ENCODE peak calls at places on chromosomes 6 and 20, in four cellular contexts. O, H, S and R are unnamed samples.

GRCh38 chr20:10447028-10447427 is 11.9 kb downstream of the SLX4IP start:
- DNase-seq in O (no peak), H (peak), S (no peak), R (no peak)

GRCh38 chr20:53723621-53724020 is 130.0 kb upstream of the ZNF217 start:
- DNase-seq in O (no peak), H (no peak), S (no peak), R (no peak)

GRCh38 chr20:9112541-9113515 is 43.9 kb downstream of the PLCB4 start:
- DNase-seq in O (no peak), H (peak), S (no peak), R (peak)

GRCh38 chr20:2230671-2231488 is 64.9 kb upstream of the TGM3 start:
- DNase-seq in O (no peak), H (no peak), S (no peak), R (no peak)

GRCh38 chr6:2038096-2038495 is 207.3 kb downstream of the GMDS start:
- DNase-seq in O (no peak), H (no peak), S (no peak), R (no peak)

GRCh38 chr6:12289655-12290489 is at the start of gene EDN1:
- DNase-seq in O (peak), H (peak), S (no peak), R (peak)

GRCh38 chr20:63858393-63859165 is 2.7 kb upstream of the ABHD16B start:
- DNase-seq in O (no peak), H (no peak), S (no peak), R (peak)

GRCh38 chr6:158039571-158040050 is 57.9 kb downstream of the SYNJ2 start:
- DNase-seq in O (peak), H (no peak), S (no peak), R (peak)

GRCh38 chr6:127120787-127121636 is 2.5 kb downstream of the RSPO3 start:
- DNase-seq in O (peak), H (peak), S (no peak), R (peak)

GRCh38 chr20:56736285-56736857 is 107.3 kb downstream of the TFAP2C start:
- DNase-seq in O (no peak), H (no peak), S (no peak), R (no peak)

GRCh38 chr6:30763618-30764489 is 19.5 kb upstream of the IER3 start:
- DNase-seq in O (no peak), H (no peak), S (no peak), R (peak)

GRCh38 chr6:108203189-108204119 is 37.6 kb downstream of the NR2E1 start:
- DNase-seq in O (no peak), H (no peak), S (no peak), R (no peak)

GRCh38 chr6:149860834-149861602 is 3.1 kb downstream of the LRP11 start:
- DNase-seq in O (no peak), H (no peak), S (no peak), R (no peak)

GRCh38 chr20:10651227-10651990 is 22.4 kb downstream of the JAG1 start:
- DNase-seq in O (no peak), H (no peak), S (no peak), R (peak)

GRCh38 chr20:12594410-12595130 is 414.2 kb upstream of the SPTLC3 start:
- DNase-seq in O (no peak), H (no peak), S (no peak), R (peak)

GRCh38 chr6:18978330-18979128 is 591.4 kb downstream of the RNF144B start:
- DNase-seq in O (no peak), H (peak), S (no peak), R (peak)

GRCh38 chr6:18990313-18990978 is 603.3 kb downstream of the RNF144B start:
- DNase-seq in O (peak), H (peak), S (no peak), R (peak)

GRCh38 chr6:127717384-127717783 is 140.4 kb downstream of the C6orf58 start:
- DNase-seq in O (no peak), H (no peak), S (no peak), R (peak)

GRCh38 chr20:1888796-1889463 is 6.3 kb upstream of the SIRPA start:
- DNase-seq in O (no peak), H (peak), S (no peak), R (peak)

GRCh38 chr6:39772559-39773283 is 19.5 kb upstream of the DAAM2 start:
- DNase-seq in O (no peak), H (no peak), S (no peak), R (no peak)

GRCh38 chr20:2658414-2659354 is 5.3 kb downstream of the IDH3B start:
- DNase-seq in O (no peak), H (peak), S (no peak), R (no peak)

GRCh38 chr6:3848380-3848779 is 793 bp upstream of the FAM50B start:
- DNase-seq in O (no peak), H (no peak), S (no peak), R (peak)

GRCh38 chr6:139474145-139475108 is 100.0 kb upstream of the CITED2 start:
- DNase-seq in O (no peak), H (no peak), S (no peak), R (no peak)

GRCh38 chr20:63444548-63444947 is 27.9 kb downstream of the KCNQ2 start:
- DNase-seq in O (no peak), H (no peak), S (no peak), R (no peak)

GRCh38 chr6:170100046-170100445 is 190.8 kb downstream of the DLL1 start:
- DNase-seq in O (peak), H (no peak), S (no peak), R (no peak)

GRCh38 chr6:158834675-158835385 is 15.7 kb upstream of the EZR start:
- DNase-seq in O (no peak), H (no peak), S (no peak), R (no peak)

GRCh38 chr20:58678806-58679205 is 13.8 kb upstream of the NPEPL1 start:
- DNase-seq in O (no peak), H (no peak), S (no peak), R (no peak)

DNA sequence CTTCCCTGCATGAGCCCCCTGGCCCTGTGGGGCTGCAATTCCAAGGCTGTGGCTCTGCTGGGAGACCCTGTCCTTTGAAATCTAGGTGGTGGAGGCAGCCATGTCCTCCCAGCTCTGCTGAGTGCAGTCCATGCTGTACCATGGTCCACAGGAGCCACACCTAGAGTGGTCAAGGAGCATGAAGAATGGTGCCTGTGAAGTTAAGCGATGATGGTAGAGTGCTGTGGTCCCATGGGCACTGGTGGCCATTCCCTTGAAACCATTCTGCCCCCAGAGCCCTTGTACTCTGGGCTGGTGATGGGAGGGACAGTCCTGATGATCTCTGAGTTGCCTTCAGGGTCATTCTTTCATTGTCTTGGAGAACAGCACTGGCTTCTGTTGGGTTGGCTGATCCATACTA is 55.3 kb downstream of the EFCAB8 start:
- DNase-seq in O (no peak), H (no peak), S (no peak), R (no peak)
- H3K27ac ChIP-seq in O (no peak), H (no peak), S (no peak), R (no peak)

GRCh38 chr6:35764238-35764896 is 12.0 kb upstream of the CLPSL2 start:
- DNase-seq in O (no peak), H (no peak), S (no peak), R (no peak)
- H3K27ac ChIP-seq in O (no peak), H (no peak), S (no peak), R (no peak)

DNA sequence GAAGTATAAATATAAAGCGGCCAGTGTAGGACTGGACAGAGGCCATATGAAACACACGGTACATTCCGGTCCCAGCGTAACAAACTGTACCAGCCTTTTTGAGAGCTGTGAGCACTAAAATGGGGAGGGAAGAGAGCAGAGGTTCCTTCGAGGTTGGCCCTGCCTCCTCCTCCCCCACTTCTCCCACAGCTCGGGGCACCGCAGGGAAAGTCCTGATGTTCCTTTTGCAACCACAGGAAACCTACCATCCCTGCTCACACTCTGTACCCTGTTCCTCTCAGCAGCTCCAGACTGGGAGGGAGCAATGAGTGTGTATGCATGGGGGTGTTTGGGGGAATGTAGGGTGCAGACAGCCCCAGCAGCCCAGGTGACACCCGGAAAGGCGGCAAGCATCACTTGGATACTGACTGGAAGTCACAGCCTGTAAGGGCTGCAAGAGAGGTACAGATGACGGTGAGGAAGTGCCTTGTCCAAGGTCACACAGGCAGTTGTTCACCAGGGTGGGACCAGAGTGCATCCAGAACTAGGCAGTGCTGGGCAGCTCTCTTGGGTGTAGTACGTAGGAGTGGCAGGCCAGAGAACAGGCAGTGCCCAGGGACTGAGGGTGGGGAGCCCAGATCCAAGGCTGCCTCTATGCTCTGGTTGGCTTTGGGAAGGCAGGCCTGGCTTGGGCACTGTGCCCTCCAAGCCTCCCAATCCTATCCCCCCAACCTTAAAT is 11.0 kb upstream of the ARMC12 start:
- DNase-seq in O (peak), H (peak), S (no peak), R (no peak)
- H3K27ac ChIP-seq in O (peak), H (peak), S (peak), R (no peak)

GRCh38 chr20:47354710-47355488 is 1.6 kb downstream of the ZMYND8 start:
- DNase-seq in O (no peak), H (peak), S (no peak), R (no peak)

GRCh38 chr20:47356220-47356525 is 326 bp downstream of the ZMYND8 start:
- DNase-seq in O (no peak), H (no peak), S (no peak), R (no peak)

GRCh38 chr20:47356526-47357295 is at the start of gene ZMYND8:
- DNase-seq in O (peak), H (peak), S (peak), R (peak)

GRCh38 chr20:47354388-47354709 is 2.1 kb downstream of the ZMYND8 start:
- DNase-seq in O (no peak), H (no peak), S (no peak), R (no peak)

DNA sequence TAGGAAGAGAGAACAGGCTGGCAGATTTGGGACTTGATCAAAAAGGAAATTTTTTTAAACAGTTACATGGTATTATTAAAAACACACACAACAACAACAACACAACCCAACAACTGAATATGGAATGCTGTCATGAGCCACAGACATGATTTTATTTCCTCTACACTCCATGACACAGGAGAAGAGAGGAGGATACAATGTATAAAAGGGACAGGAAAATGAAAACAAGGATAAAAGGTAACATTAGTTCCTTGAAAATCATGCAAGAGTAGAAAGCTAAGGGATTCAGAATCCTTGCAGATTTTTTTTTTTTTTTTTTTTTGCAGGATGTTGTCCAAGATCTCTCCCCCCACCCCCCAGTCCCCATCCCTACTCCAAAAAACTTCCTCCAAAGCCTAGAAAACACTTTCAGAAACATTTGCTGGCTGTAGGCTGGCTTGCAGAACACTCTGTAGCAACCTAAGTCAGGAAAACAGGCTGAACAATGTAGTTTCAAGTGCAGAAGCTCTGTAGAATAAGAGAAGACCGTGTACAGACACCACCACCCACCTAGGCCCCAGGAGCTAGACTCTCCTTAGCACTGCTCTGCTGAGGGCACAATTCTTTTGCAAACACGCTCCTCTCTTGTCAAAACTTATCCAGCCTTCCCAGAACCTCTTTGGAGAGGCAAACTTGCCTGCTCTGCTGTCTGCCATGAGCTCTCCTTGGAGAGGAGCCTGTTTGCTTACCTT is 845 bp downstream of the ZMYND8 start:
- DNase-seq in O (no peak), H (no peak), S (no peak), R (peak)
- H3K27ac ChIP-seq in O (peak), H (peak), S (peak), R (peak)

DNA sequence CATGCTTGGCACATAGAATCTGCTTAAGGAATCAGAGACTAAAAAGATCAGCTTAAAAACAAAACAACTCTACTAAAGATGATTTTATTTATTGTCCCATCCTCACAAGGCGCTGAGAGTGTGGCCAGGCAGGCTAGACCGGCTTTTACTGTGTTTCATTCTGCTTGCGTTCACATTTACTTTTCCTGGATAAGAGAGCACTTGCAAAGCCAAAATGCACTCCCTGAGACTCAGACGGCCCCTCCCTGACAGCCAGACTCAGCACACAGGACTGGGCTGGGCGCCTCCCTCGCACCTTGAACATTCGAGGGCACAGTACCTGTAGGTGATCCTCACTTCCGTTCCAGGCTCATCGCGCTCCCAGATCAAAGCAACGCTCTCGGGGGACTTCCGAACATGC is 10.2 kb downstream of the ACSS1 start:
- DNase-seq in O (no peak), H (no peak), S (no peak), R (no peak)
- H3K27ac ChIP-seq in O (no peak), H (no peak), S (no peak), R (no peak)

DNA sequence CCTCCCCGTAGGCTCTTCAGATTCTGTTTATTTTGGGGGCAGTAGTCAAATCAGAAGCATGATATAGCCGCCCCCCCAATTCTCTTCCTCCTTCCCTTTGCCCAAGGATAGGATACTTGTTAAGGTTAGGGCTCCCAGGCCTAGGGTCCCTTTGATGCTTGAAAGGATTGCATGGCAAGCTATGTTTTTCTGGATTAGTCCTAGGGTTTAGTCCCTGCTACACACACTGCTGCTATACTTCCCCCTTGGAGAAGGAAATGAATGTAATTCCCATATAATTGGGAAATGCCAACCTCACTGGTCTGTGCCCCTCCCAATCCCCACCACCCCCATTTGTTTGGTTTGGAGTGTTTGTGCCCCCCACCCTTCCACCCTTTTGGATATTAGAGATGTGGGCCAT is 62.8 kb downstream of the ZFAND3 start:
- DNase-seq in O (no peak), H (no peak), S (no peak), R (no peak)
- H3K27ac ChIP-seq in O (no peak), H (no peak), S (no peak), R (no peak)

DNA sequence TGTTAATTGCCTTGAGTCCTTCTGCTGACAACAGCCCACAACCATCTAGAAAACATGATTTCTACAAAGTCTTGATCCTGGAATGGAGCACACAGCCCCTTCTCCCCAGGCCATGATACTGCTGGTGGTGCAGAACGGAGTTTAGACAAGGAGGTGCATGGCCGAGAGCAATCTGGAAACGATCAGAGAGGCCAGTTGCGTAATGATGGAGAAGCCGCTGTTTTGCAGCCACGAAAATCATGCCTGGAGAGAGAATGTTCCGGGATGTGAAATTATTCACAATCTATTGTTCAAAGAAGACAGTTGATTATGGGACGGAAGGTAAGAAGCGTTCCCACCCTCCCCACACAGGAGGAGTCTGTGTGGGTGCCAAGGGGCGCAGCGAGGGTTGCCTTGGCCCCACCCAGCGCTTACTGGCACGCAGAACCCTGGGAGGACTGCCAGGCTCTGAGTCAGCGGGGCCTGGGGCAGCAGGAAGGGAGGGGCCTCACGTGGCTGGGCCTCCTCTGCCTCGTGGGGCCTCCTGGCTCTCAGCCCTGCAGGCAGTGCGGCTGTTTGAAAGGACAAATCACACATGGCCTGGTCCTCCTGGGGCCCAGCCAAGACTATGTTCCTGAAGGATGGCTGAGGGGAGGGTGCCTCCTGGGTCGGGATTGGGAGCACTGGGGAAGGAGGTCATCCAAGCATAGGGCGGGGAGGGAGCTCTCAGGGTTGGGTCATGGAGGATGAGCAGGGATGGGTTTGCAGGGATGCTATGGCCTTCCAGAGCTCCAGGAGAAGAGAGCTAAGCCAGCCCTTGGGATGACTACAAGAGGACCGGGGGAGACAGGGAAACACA is 8.7 kb upstream of the AP5S1 start:
- DNase-seq in O (peak), H (peak), S (peak), R (peak)
- H3K27ac ChIP-seq in O (peak), H (peak), S (peak), R (no peak)